ENCODE peak calls at places on chromosomes 7 and 10, in ten cellular contexts. K is central memory CD4-positive, alpha-beta T cell; E is activated CD8-positive, alpha-beta memory T cell treated with anti-CD3 and anti-CD28 coated beads for 24 hours; R is NCI-H2081; S is nucleus accumbens; P is astrocyte; U is CD4-positive, alpha-beta T cell; N is A172; Q is GM13977; G is NCI-H1417. A is an unnamed sample.

GRCh38 chr7:77409739-77410545 is 6.2 kb downstream of the GSAP start:
- DNase-seq in N (peak), E (no peak), P (peak), U (no peak), K (no peak), R (no peak), G (no peak), Q (no peak), S (no peak), A (no peak)

GRCh38 chr10:67242531-67242930 is 316.7 kb downstream of the LRRTM3 start:
- DNase-seq in N (no peak), U (no peak), P (no peak), E (no peak), R (no peak), G (no peak), K (no peak), Q (no peak), S (no peak), A (no peak)

GRCh38 chr7:44801890-44802289 is 5.4 kb downstream of the PPIA start:
- DNase-seq in E (no peak), G (no peak), K (no peak), P (peak), R (no peak), N (peak), S (no peak), U (no peak), Q (no peak), A (no peak)

GRCh38 chr10:95374597-95375209 is 83.9 kb upstream of the PDLIM1 start:
- DNase-seq in Q (peak), S (peak), U (peak), K (no peak), E (peak), G (peak), N (peak), P (peak), R (peak), A (peak)

GRCh38 chr10:118835682-118836326 is 81.0 kb upstream of the CACUL1 start:
- DNase-seq in P (peak), Q (no peak), U (no peak), S (no peak), G (peak), E (no peak), N (peak), R (peak), K (no peak), A (no peak)

GRCh38 chr7:97868314-97868713 is 3.9 kb downstream of the ASNS start:
- DNase-seq in R (no peak), S (no peak), G (no peak), N (no peak), K (no peak), P (no peak), Q (no peak), E (no peak), U (no peak), A (no peak)

GRCh38 chr7:40043164-40043563 is 91.3 kb downstream of the MPLKIP start:
- DNase-seq in E (no peak), P (no peak), K (no peak), S (no peak), U (no peak), N (no peak), Q (no peak), R (no peak), G (no peak), A (no peak)

GRCh38 chr10:84348860-84349259 is 20.5 kb downstream of the CCSER2 start:
- DNase-seq in P (peak), K (no peak), S (no peak), U (no peak), Q (no peak), E (no peak), G (no peak), R (no peak), N (peak), A (no peak)

GRCh38 chr10:119313645-119314044 is 106.3 kb downstream of the GRK5 start:
- DNase-seq in R (no peak), P (no peak), U (peak), N (peak), E (peak), G (no peak), K (peak), Q (peak), S (no peak), A (no peak)

GRCh38 chr10:1360011-1360580 is 303.9 kb downstream of the WDR37 start:
- DNase-seq in E (no peak), R (no peak), N (no peak), U (no peak), K (no peak), S (no peak), P (no peak), G (no peak), Q (no peak), A (no peak)

GRCh38 chr7:26278769-26279168 is 12.9 kb upstream of the SNX10 start:
- DNase-seq in Q (no peak), E (peak), G (no peak), U (no peak), P (no peak), N (peak), R (peak), S (no peak), K (no peak), A (no peak)

A was measured in left lobe of liver.